ENCODE peak calls at places on chromosomes 2 and 18, in eight cellular contexts. One of them, this sample, is unnamed.

GRCh38 chr2:238003234-238004032 is 36.6 kb downstream of the UBE2F start:
- DNase-seq in AG09309: no peak
- DNase-seq in NCI-H2081: no peak
- DNase-seq in NCI-H226: no peak
- DNase-seq in epithelial cell of esophagus: no peak
- DNase-seq in GM04504: no peak
- DNase-seq in activated naive CD4-positive, alpha-beta T cell treated with anti-CD3 and anti-CD28 coated beads for 36 hours: peak
- DNase-seq in dorsolateral prefrontal cortex: no peak
- DNase-seq in this sample: no peak

GRCh38 chr2:201363857-201364560 is 6.9 kb upstream of the FLACC1 start:
- DNase-seq in AG09309: peak
- DNase-seq in NCI-H2081: peak
- DNase-seq in NCI-H226: peak
- DNase-seq in epithelial cell of esophagus: peak
- DNase-seq in GM04504: no peak
- DNase-seq in activated naive CD4-positive, alpha-beta T cell treated with anti-CD3 and anti-CD28 coated beads for 36 hours: peak
- DNase-seq in dorsolateral prefrontal cortex: no peak
- DNase-seq in this sample: no peak

GRCh38 chr2:218991674-218992168 is 1.5 kb downstream of the CRYBA2 start:
- DNase-seq in AG09309: no peak
- DNase-seq in NCI-H2081: no peak
- DNase-seq in NCI-H226: peak
- DNase-seq in epithelial cell of esophagus: peak
- DNase-seq in GM04504: peak
- DNase-seq in activated naive CD4-positive, alpha-beta T cell treated with anti-CD3 and anti-CD28 coated beads for 36 hours: no peak
- DNase-seq in dorsolateral prefrontal cortex: no peak
- DNase-seq in this sample: peak

GRCh38 chr2:109507217-109507616 is 106.5 kb downstream of the SEPTIN10 start:
- DNase-seq in AG09309: no peak
- DNase-seq in NCI-H2081: no peak
- DNase-seq in NCI-H226: no peak
- DNase-seq in epithelial cell of esophagus: no peak
- DNase-seq in GM04504: no peak
- DNase-seq in activated naive CD4-positive, alpha-beta T cell treated with anti-CD3 and anti-CD28 coated beads for 36 hours: no peak
- DNase-seq in dorsolateral prefrontal cortex: no peak
- DNase-seq in this sample: no peak

GRCh38 chr2:182597570-182597969 is 118.5 kb upstream of the DNAJC10 start:
- DNase-seq in AG09309: no peak
- DNase-seq in NCI-H2081: no peak
- DNase-seq in NCI-H226: no peak
- DNase-seq in epithelial cell of esophagus: no peak
- DNase-seq in GM04504: no peak
- DNase-seq in activated naive CD4-positive, alpha-beta T cell treated with anti-CD3 and anti-CD28 coated beads for 36 hours: no peak
- DNase-seq in dorsolateral prefrontal cortex: no peak
- DNase-seq in this sample: no peak

GRCh38 chr2:207317358-207317984 is 151.7 kb upstream of the KLF7 start:
- DNase-seq in AG09309: peak
- DNase-seq in NCI-H2081: no peak
- DNase-seq in NCI-H226: peak
- DNase-seq in epithelial cell of esophagus: peak
- DNase-seq in GM04504: no peak
- DNase-seq in activated naive CD4-positive, alpha-beta T cell treated with anti-CD3 and anti-CD28 coated beads for 36 hours: no peak
- DNase-seq in dorsolateral prefrontal cortex: no peak
- DNase-seq in this sample: no peak

GRCh38 chr2:110645616-110646015 is 32.2 kb downstream of the BUB1 start:
- DNase-seq in AG09309: no peak
- DNase-seq in NCI-H2081: no peak
- DNase-seq in NCI-H226: no peak
- DNase-seq in epithelial cell of esophagus: peak
- DNase-seq in GM04504: no peak
- DNase-seq in activated naive CD4-positive, alpha-beta T cell treated with anti-CD3 and anti-CD28 coated beads for 36 hours: no peak
- DNase-seq in dorsolateral prefrontal cortex: no peak
- DNase-seq in this sample: no peak

GRCh38 chr2:42640261-42640660 is 71.8 kb downstream of the MTA3 start:
- DNase-seq in AG09309: no peak
- DNase-seq in NCI-H2081: no peak
- DNase-seq in NCI-H226: no peak
- DNase-seq in epithelial cell of esophagus: no peak
- DNase-seq in GM04504: no peak
- DNase-seq in activated naive CD4-positive, alpha-beta T cell treated with anti-CD3 and anti-CD28 coated beads for 36 hours: no peak
- DNase-seq in dorsolateral prefrontal cortex: no peak
- DNase-seq in this sample: no peak

GRCh38 chr2:127429291-127429690 is 11.1 kb downstream of the PROC start:
- DNase-seq in AG09309: no peak
- DNase-seq in NCI-H2081: no peak
- DNase-seq in NCI-H226: no peak
- DNase-seq in epithelial cell of esophagus: no peak
- DNase-seq in GM04504: no peak
- DNase-seq in activated naive CD4-positive, alpha-beta T cell treated with anti-CD3 and anti-CD28 coated beads for 36 hours: no peak
- DNase-seq in dorsolateral prefrontal cortex: no peak
- DNase-seq in this sample: no peak

GRCh38 chr18:36376361-36376760 is 78.8 kb downstream of the FHOD3 start:
- DNase-seq in AG09309: no peak
- DNase-seq in NCI-H2081: no peak
- DNase-seq in NCI-H226: no peak
- DNase-seq in epithelial cell of esophagus: no peak
- DNase-seq in GM04504: peak
- DNase-seq in activated naive CD4-positive, alpha-beta T cell treated with anti-CD3 and anti-CD28 coated beads for 36 hours: no peak
- DNase-seq in dorsolateral prefrontal cortex: no peak
- DNase-seq in this sample: no peak

GRCh38 chr2:424306-425172 is 136.6 kb upstream of the ALKAL2 start:
- DNase-seq in AG09309: no peak
- DNase-seq in NCI-H2081: no peak
- DNase-seq in NCI-H226: peak
- DNase-seq in epithelial cell of esophagus: peak
- DNase-seq in GM04504: no peak
- DNase-seq in activated naive CD4-positive, alpha-beta T cell treated with anti-CD3 and anti-CD28 coated beads for 36 hours: no peak
- DNase-seq in dorsolateral prefrontal cortex: no peak
- DNase-seq in this sample: no peak

GRCh38 chr18:54558609-54559585 is 32.1 kb upstream of the DYNAP start:
- DNase-seq in AG09309: no peak
- DNase-seq in NCI-H2081: no peak
- DNase-seq in NCI-H226: no peak
- DNase-seq in epithelial cell of esophagus: peak
- DNase-seq in GM04504: peak
- DNase-seq in activated naive CD4-positive, alpha-beta T cell treated with anti-CD3 and anti-CD28 coated beads for 36 hours: peak
- DNase-seq in dorsolateral prefrontal cortex: no peak
- DNase-seq in this sample: no peak

GRCh38 chr2:219552382-219553167 is 8.7 kb downstream of the TMEM198 start:
- DNase-seq in AG09309: no peak
- DNase-seq in NCI-H2081: peak
- DNase-seq in NCI-H226: peak
- DNase-seq in epithelial cell of esophagus: peak
- DNase-seq in GM04504: peak
- DNase-seq in activated naive CD4-positive, alpha-beta T cell treated with anti-CD3 and anti-CD28 coated beads for 36 hours: peak
- DNase-seq in dorsolateral prefrontal cortex: peak
- DNase-seq in this sample: peak

GRCh38 chr2:151138507-151138906 is 123.2 kb downstream of the RBM43 start:
- DNase-seq in AG09309: peak
- DNase-seq in NCI-H2081: no peak
- DNase-seq in NCI-H226: no peak
- DNase-seq in epithelial cell of esophagus: no peak
- DNase-seq in GM04504: peak
- DNase-seq in activated naive CD4-positive, alpha-beta T cell treated with anti-CD3 and anti-CD28 coated beads for 36 hours: no peak
- DNase-seq in dorsolateral prefrontal cortex: no peak
- DNase-seq in this sample: no peak

GRCh38 chr2:172513524-172513900 is 42.4 kb upstream of the PDK1 start:
- DNase-seq in AG09309: no peak
- DNase-seq in NCI-H2081: no peak
- DNase-seq in NCI-H226: no peak
- DNase-seq in epithelial cell of esophagus: no peak
- DNase-seq in GM04504: no peak
- DNase-seq in activated naive CD4-positive, alpha-beta T cell treated with anti-CD3 and anti-CD28 coated beads for 36 hours: no peak
- DNase-seq in dorsolateral prefrontal cortex: no peak
- DNase-seq in this sample: no peak

GRCh38 chr18:22983175-22983574 is 50.0 kb downstream of the RBBP8 start:
- DNase-seq in AG09309: peak
- DNase-seq in NCI-H2081: no peak
- DNase-seq in NCI-H226: no peak
- DNase-seq in epithelial cell of esophagus: peak
- DNase-seq in GM04504: peak
- DNase-seq in activated naive CD4-positive, alpha-beta T cell treated with anti-CD3 and anti-CD28 coated beads for 36 hours: no peak
- DNase-seq in dorsolateral prefrontal cortex: no peak
- DNase-seq in this sample: no peak

GRCh38 chr2:72934683-72935610 is 17.6 kb downstream of the EMX1 start:
- DNase-seq in AG09309: no peak
- DNase-seq in NCI-H2081: no peak
- DNase-seq in NCI-H226: no peak
- DNase-seq in epithelial cell of esophagus: peak
- DNase-seq in GM04504: no peak
- DNase-seq in activated naive CD4-positive, alpha-beta T cell treated with anti-CD3 and anti-CD28 coated beads for 36 hours: no peak
- DNase-seq in dorsolateral prefrontal cortex: no peak
- DNase-seq in this sample: peak